ENCODE peak calls at places on chromosomes 6 and 20, in four cellular contexts. One of them, this sample, is unnamed. For H3K36me3, the result is how much of the 10 kb centered on the place peaks cover.

GRCh38 chr6:165469483-165469882 is 160.1 kb upstream of the C6orf118 start:
- DNase-seq in breast epithelium: no peak
- DNase-seq in PC-9: no peak
- DNase-seq in pancreas: no peak
- DNase-seq in this sample: no peak

GRCh38 chr6:155813548-155813947 is 357.9 kb upstream of the NOX3 start:
- DNase-seq in PC-9: no peak
- DNase-seq in pancreas: no peak
- DNase-seq in breast epithelium: no peak
- DNase-seq in this sample: no peak

GRCh38 chr6:166007349-166008263 is 160.0 kb downstream of the TBXT start:
- DNase-seq in pancreas: peak
- DNase-seq in PC-9: no peak
- DNase-seq in breast epithelium: no peak
- DNase-seq in this sample: no peak

GRCh38 chr6:76634695-76635094 is 562.2 kb upstream of the IMPG1 start:
- DNase-seq in pancreas: no peak
- DNase-seq in breast epithelium: no peak
- DNase-seq in PC-9: no peak
- DNase-seq in this sample: no peak

GRCh38 chr6:132131777-132132176 is 180.6 kb upstream of the CCN2 start:
- DNase-seq in breast epithelium: no peak
- DNase-seq in pancreas: peak
- DNase-seq in PC-9: peak
- DNase-seq in this sample: peak

GRCh38 chr6:30743099-30744053 is 889 bp upstream of the FLOT1 start:
- DNase-seq in pancreas: peak
- DNase-seq in PC-9: no peak
- DNase-seq in breast epithelium: peak
- DNase-seq in this sample: peak

GRCh38 chr6:163249651-163250101 is 164.8 kb upstream of the QKI start:
- DNase-seq in PC-9: no peak
- DNase-seq in pancreas: no peak
- DNase-seq in breast epithelium: no peak
- DNase-seq in this sample: no peak

GRCh38 chr6:158344534-158344933 is 32.3 kb downstream of the TULP4 start:
- DNase-seq in breast epithelium: no peak
- DNase-seq in pancreas: no peak
- DNase-seq in PC-9: no peak
- DNase-seq in this sample: no peak

GRCh38 chr6:142728910-142729481 is 216.0 kb downstream of the HIVEP2 start:
- DNase-seq in PC-9: no peak
- DNase-seq in pancreas: no peak
- DNase-seq in breast epithelium: no peak
- DNase-seq in this sample: no peak

GRCh38 chr20:20358801-20359200 is 9.1 kb upstream of the INSM1 start:
- DNase-seq in PC-9: no peak
- DNase-seq in pancreas: no peak
- DNase-seq in breast epithelium: no peak
- DNase-seq in this sample: no peak

GRCh38 chr6:154298297-154298696 is 58.3 kb downstream of the IPCEF1 start:
- DNase-seq in breast epithelium: no peak
- DNase-seq in pancreas: no peak
- DNase-seq in PC-9: no peak
- DNase-seq in this sample: no peak

GRCh38 chr6:90079555-90080490 is 185.6 kb downstream of the GJA10 start:
- DNase-seq in PC-9: no peak
- DNase-seq in pancreas: no peak
- DNase-seq in breast epithelium: no peak
- DNase-seq in this sample: no peak

GRCh38 chr6:37822851-37823682 is 3.5 kb downstream of the ZFAND3 start:
- DNase-seq in PC-9: no peak
- DNase-seq in breast epithelium: no peak
- DNase-seq in pancreas: no peak
- DNase-seq in this sample: no peak

GRCh38 chr6:125868252-125868651 is 77.5 kb downstream of the NCOA7 start:
- DNase-seq in pancreas: no peak
- DNase-seq in PC-9: no peak
- DNase-seq in breast epithelium: no peak
- DNase-seq in this sample: no peak

GRCh38 chr20:22384978-22385377 is 199.4 kb downstream of the FOXA2 start:
- DNase-seq in pancreas: no peak
- DNase-seq in breast epithelium: no peak
- DNase-seq in PC-9: no peak
- DNase-seq in this sample: no peak

GRCh38 chr6:4644962-4645361 is 131.2 kb upstream of the CDYL start:
- DNase-seq in pancreas: no peak
- DNase-seq in PC-9: peak
- DNase-seq in breast epithelium: no peak
- DNase-seq in this sample: no peak

GRCh38 chr20:49283703-49284625 is 6.1 kb upstream of the ZNFX1 start:
- DNase-seq in pancreas: no peak
- DNase-seq in PC-9: no peak
- DNase-seq in breast epithelium: no peak
- DNase-seq in this sample: no peak

GRCh38 chr6:7723554-7723953 is 2.3 kb upstream of the BMP6 start:
- DNase-seq in pancreas: no peak
- DNase-seq in breast epithelium: no peak
- DNase-seq in PC-9: no peak
- DNase-seq in this sample: no peak

GRCh38 chr6:115947964-115948541 is 112.6 kb downstream of the FRK start:
- DNase-seq in PC-9: no peak
- DNase-seq in pancreas: no peak
- DNase-seq in breast epithelium: no peak
- DNase-seq in this sample: no peak

GRCh38 chr6:73418081-73418741 is 23.6 kb downstream of the DDX43 start:
- DNase-seq in breast epithelium: no peak
- DNase-seq in PC-9: no peak
- DNase-seq in pancreas: no peak
- DNase-seq in this sample: no peak

GRCh38 chr20:3846740-3847418 is at the start of gene MAVS:
- DNase-seq in PC-9: peak
- DNase-seq in breast epithelium: peak
- DNase-seq in pancreas: peak
- DNase-seq in this sample: peak

GRCh38 chr6:87905101-87905517 is 142.5 kb upstream of the SPACA1 start:
- DNase-seq in PC-9: no peak
- DNase-seq in pancreas: no peak
- DNase-seq in breast epithelium: no peak
- DNase-seq in this sample: no peak

GRCh38 chr6:87903299-87903698 is 144.3 kb upstream of the SPACA1 start:
- DNase-seq in pancreas: no peak
- DNase-seq in breast epithelium: no peak
- DNase-seq in PC-9: no peak
- DNase-seq in this sample: no peak

GRCh38 chr6:87901613-87902012 is 146.0 kb upstream of the SPACA1 start:
- DNase-seq in breast epithelium: no peak
- DNase-seq in pancreas: no peak
- DNase-seq in PC-9: no peak
- DNase-seq in this sample: no peak

GRCh38 chr6:87902383-87902782 is 145.3 kb upstream of the SPACA1 start:
- DNase-seq in pancreas: no peak
- DNase-seq in PC-9: no peak
- DNase-seq in breast epithelium: no peak
- DNase-seq in this sample: no peak

GRCh38 chr6:87904041-87904440 is 143.6 kb upstream of the SPACA1 start:
- DNase-seq in breast epithelium: no peak
- DNase-seq in pancreas: no peak
- DNase-seq in PC-9: no peak
- DNase-seq in this sample: no peak
- H3K4me3 ChIP-seq in breast epithelium: no peak
- H3K4me3 ChIP-seq in pancreas: no peak
- H3K4me3 ChIP-seq in PC-9: no peak
- H3K4me3 ChIP-seq in this sample: no peak

GRCh38 chr20:25276533-25277050 is 28.7 kb downstream of the PYGB start:
- DNase-seq in PC-9: no peak
- DNase-seq in pancreas: peak
- DNase-seq in breast epithelium: peak
- DNase-seq in this sample: peak

GRCh38 chr20:25275813-25276532 is 28.1 kb downstream of the PYGB start:
- DNase-seq in breast epithelium: peak
- DNase-seq in PC-9: no peak
- DNase-seq in pancreas: peak
- DNase-seq in this sample: peak

GRCh38 chr20:25278636-25279361 is 30.9 kb downstream of the PYGB start:
- DNase-seq in pancreas: peak
- DNase-seq in breast epithelium: peak
- DNase-seq in PC-9: no peak
- DNase-seq in this sample: peak

GRCh38 chr20:25277941-25278521 is 30.1 kb downstream of the PYGB start:
- DNase-seq in PC-9: no peak
- DNase-seq in pancreas: peak
- DNase-seq in breast epithelium: no peak
- DNase-seq in this sample: peak

DNA sequence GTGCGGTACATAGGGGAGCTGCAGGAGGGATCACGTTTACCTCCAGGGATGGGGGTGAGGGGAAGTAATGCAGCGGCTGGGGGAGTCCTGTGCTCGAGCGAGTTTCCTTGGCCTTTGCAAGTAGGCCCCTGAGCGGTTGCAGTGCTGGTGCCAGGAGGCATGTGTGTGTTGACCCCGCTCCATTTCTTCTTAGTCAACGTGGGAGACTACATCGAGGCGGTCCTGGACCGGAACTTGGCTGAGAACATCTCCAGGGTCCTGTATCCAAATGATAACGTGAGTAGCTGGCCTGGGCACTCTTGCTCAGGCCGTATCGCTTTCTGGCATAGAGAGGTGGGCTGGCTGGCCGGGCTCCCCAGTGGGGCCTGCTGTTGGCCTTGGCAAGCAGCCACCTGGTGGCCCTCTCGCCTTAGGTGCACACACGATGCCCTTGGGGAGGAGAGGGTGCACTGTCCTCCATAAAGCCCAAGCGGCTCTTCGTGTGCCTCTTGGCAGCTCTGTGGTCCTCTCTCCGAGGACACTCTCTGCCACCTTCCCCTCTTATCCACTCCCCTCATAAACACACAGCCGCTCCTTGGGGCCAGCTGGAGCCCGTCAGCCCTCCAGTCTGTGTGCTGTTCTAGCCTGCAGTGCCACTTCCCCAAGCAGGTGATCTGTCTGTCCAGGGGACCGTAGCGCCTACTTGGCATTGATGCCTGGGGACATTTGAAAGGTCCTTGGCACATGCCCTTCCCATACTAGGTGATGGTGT is 29.3 kb downstream of the PYGB start:
- DNase-seq in PC-9: no peak
- DNase-seq in pancreas: peak
- DNase-seq in breast epithelium: peak
- DNase-seq in this sample: peak
- H3K36me3 ChIP-seq in PC-9: under half
- H3K36me3 ChIP-seq in pancreas: under half
- H3K36me3 ChIP-seq in breast epithelium: under half
- H3K36me3 ChIP-seq in this sample: half or more

GRCh38 chr20:24446811-24447210 is 22.6 kb upstream of the SYNDIG1 start:
- DNase-seq in PC-9: no peak
- DNase-seq in breast epithelium: no peak
- DNase-seq in pancreas: no peak
- DNase-seq in this sample: no peak
- H3K4me3 ChIP-seq in PC-9: no peak
- H3K4me3 ChIP-seq in breast epithelium: no peak
- H3K4me3 ChIP-seq in pancreas: no peak
- H3K4me3 ChIP-seq in this sample: no peak

GRCh38 chr20:45951474-45951873 is 17.0 kb downstream of the PCIF1 start:
- DNase-seq in pancreas: no peak
- DNase-seq in PC-9: no peak
- DNase-seq in breast epithelium: no peak
- DNase-seq in this sample: no peak

GRCh38 chr20:45951925-45952834 is 17.7 kb downstream of the PCIF1 start:
- DNase-seq in PC-9: no peak
- DNase-seq in breast epithelium: no peak
- DNase-seq in pancreas: no peak
- DNase-seq in this sample: no peak

GRCh38 chr20:45952861-45953260 is 18.4 kb downstream of the PCIF1 start:
- DNase-seq in breast epithelium: no peak
- DNase-seq in PC-9: no peak
- DNase-seq in pancreas: no peak
- DNase-seq in this sample: no peak

GRCh38 chr20:45950330-45950646 is 15.8 kb downstream of the PCIF1 start:
- DNase-seq in PC-9: peak
- DNase-seq in breast epithelium: no peak
- DNase-seq in pancreas: no peak
- DNase-seq in this sample: no peak

GRCh38 chr20:45953672-45954071 is 18.3 kb downstream of the ZNF335 start:
- DNase-seq in breast epithelium: no peak
- DNase-seq in pancreas: no peak
- DNase-seq in PC-9: no peak
- DNase-seq in this sample: no peak
- H3K36me3 ChIP-seq in breast epithelium: under half
- H3K36me3 ChIP-seq in pancreas: under half
- H3K36me3 ChIP-seq in PC-9: under half
- H3K36me3 ChIP-seq in this sample: half or more

This sample was measured in ascending aorta.